ENCODE peak calls at places on chromosomes 2 and 18, in seven cellular contexts. One of them, this sample, is unnamed.
A peak's percentile ranks its signal among the peaks of the same experiment; 100 is the strongest.

GRCh38 chr18:49742563-49743295 is 70.6 kb downstream of the ACAA2 start:
- DNase-seq in mucosa of descending colon: no peak
- DNase-seq in stimulated activated CD8-positive, alpha-beta memory T cell treated with anti-CD3 and anti-CD28 coated beads, Interleukin-4, amount 100 ng/mL, for 1 hour: no peak
- DNase-seq in LHCN-M2: no peak
- DNase-seq in activated T-cell treated with anti-CD3 and anti-CD28 coated beads for 1 hour: no peak
- DNase-seq in midbrain: no peak
- DNase-seq in activated gamma-delta T cell treated with Interleukin-2 at 50 U/mL for 16 hours: no peak
- DNase-seq in this sample: no peak

GRCh38 chr2:109379507-109379906 is 234.3 kb downstream of the SEPTIN10 start:
- DNase-seq in activated gamma-delta T cell treated with Interleukin-2 at 50 U/mL for 16 hours: peak; percentile 0
- DNase-seq in midbrain: no peak
- DNase-seq in mucosa of descending colon: no peak
- DNase-seq in activated T-cell treated with anti-CD3 and anti-CD28 coated beads for 1 hour: no peak
- DNase-seq in stimulated activated CD8-positive, alpha-beta memory T cell treated with anti-CD3 and anti-CD28 coated beads, Interleukin-4, amount 100 ng/mL, for 1 hour: no peak
- DNase-seq in LHCN-M2: no peak
- DNase-seq in this sample: no peak

GRCh38 chr2:145067631-145068030 is 547.7 kb upstream of the ZEB2 start:
- DNase-seq in activated T-cell treated with anti-CD3 and anti-CD28 coated beads for 1 hour: no peak
- DNase-seq in mucosa of descending colon: no peak
- DNase-seq in activated gamma-delta T cell treated with Interleukin-2 at 50 U/mL for 16 hours: no peak
- DNase-seq in stimulated activated CD8-positive, alpha-beta memory T cell treated with anti-CD3 and anti-CD28 coated beads, Interleukin-4, amount 100 ng/mL, for 1 hour: no peak
- DNase-seq in midbrain: no peak
- DNase-seq in LHCN-M2: no peak
- DNase-seq in this sample: no peak

GRCh38 chr2:67825476-67825875 is 237.3 kb downstream of the C1D start:
- DNase-seq in mucosa of descending colon: no peak
- DNase-seq in LHCN-M2: peak; percentile 47
- DNase-seq in activated T-cell treated with anti-CD3 and anti-CD28 coated beads for 1 hour: no peak
- DNase-seq in stimulated activated CD8-positive, alpha-beta memory T cell treated with anti-CD3 and anti-CD28 coated beads, Interleukin-4, amount 100 ng/mL, for 1 hour: no peak
- DNase-seq in activated gamma-delta T cell treated with Interleukin-2 at 50 U/mL for 16 hours: no peak
- DNase-seq in midbrain: no peak
- DNase-seq in this sample: no peak

GRCh38 chr2:239260546-239261327 is 140.1 kb downstream of the HDAC4 start:
- DNase-seq in LHCN-M2: no peak
- DNase-seq in activated T-cell treated with anti-CD3 and anti-CD28 coated beads for 1 hour: no peak
- DNase-seq in mucosa of descending colon: no peak
- DNase-seq in midbrain: no peak
- DNase-seq in activated gamma-delta T cell treated with Interleukin-2 at 50 U/mL for 16 hours: no peak
- DNase-seq in stimulated activated CD8-positive, alpha-beta memory T cell treated with anti-CD3 and anti-CD28 coated beads, Interleukin-4, amount 100 ng/mL, for 1 hour: no peak
- DNase-seq in this sample: no peak

GRCh38 chr2:238853724-238854123 is 5.8 kb downstream of the TWIST2 start:
- DNase-seq in activated T-cell treated with anti-CD3 and anti-CD28 coated beads for 1 hour: no peak
- DNase-seq in LHCN-M2: no peak
- DNase-seq in activated gamma-delta T cell treated with Interleukin-2 at 50 U/mL for 16 hours: no peak
- DNase-seq in midbrain: no peak
- DNase-seq in mucosa of descending colon: no peak
- DNase-seq in stimulated activated CD8-positive, alpha-beta memory T cell treated with anti-CD3 and anti-CD28 coated beads, Interleukin-4, amount 100 ng/mL, for 1 hour: no peak
- DNase-seq in this sample: no peak

GRCh38 chr2:237652181-237652580 is 24.8 kb downstream of the LRRFIP1 start:
- DNase-seq in activated gamma-delta T cell treated with Interleukin-2 at 50 U/mL for 16 hours: no peak
- DNase-seq in LHCN-M2: no peak
- DNase-seq in activated T-cell treated with anti-CD3 and anti-CD28 coated beads for 1 hour: no peak
- DNase-seq in midbrain: no peak
- DNase-seq in mucosa of descending colon: no peak
- DNase-seq in stimulated activated CD8-positive, alpha-beta memory T cell treated with anti-CD3 and anti-CD28 coated beads, Interleukin-4, amount 100 ng/mL, for 1 hour: no peak
- DNase-seq in this sample: no peak

GRCh38 chr2:120863661-120864320 is 128.1 kb downstream of the GLI2 start:
- DNase-seq in activated gamma-delta T cell treated with Interleukin-2 at 50 U/mL for 16 hours: no peak
- DNase-seq in midbrain: no peak
- DNase-seq in stimulated activated CD8-positive, alpha-beta memory T cell treated with anti-CD3 and anti-CD28 coated beads, Interleukin-4, amount 100 ng/mL, for 1 hour: no peak
- DNase-seq in mucosa of descending colon: no peak
- DNase-seq in activated T-cell treated with anti-CD3 and anti-CD28 coated beads for 1 hour: no peak
- DNase-seq in LHCN-M2: peak; percentile 53
- DNase-seq in this sample: no peak

GRCh38 chr2:10271946-10272345 is 30.8 kb upstream of the HPCAL1 start:
- DNase-seq in mucosa of descending colon: no peak
- DNase-seq in stimulated activated CD8-positive, alpha-beta memory T cell treated with anti-CD3 and anti-CD28 coated beads, Interleukin-4, amount 100 ng/mL, for 1 hour: no peak
- DNase-seq in LHCN-M2: no peak
- DNase-seq in activated T-cell treated with anti-CD3 and anti-CD28 coated beads for 1 hour: no peak
- DNase-seq in activated gamma-delta T cell treated with Interleukin-2 at 50 U/mL for 16 hours: no peak
- DNase-seq in midbrain: no peak
- DNase-seq in this sample: no peak

GRCh38 chr2:144801766-144802165 is 281.8 kb upstream of the ZEB2 start:
- DNase-seq in mucosa of descending colon: no peak
- DNase-seq in activated T-cell treated with anti-CD3 and anti-CD28 coated beads for 1 hour: no peak
- DNase-seq in midbrain: no peak
- DNase-seq in LHCN-M2: peak; percentile 68
- DNase-seq in stimulated activated CD8-positive, alpha-beta memory T cell treated with anti-CD3 and anti-CD28 coated beads, Interleukin-4, amount 100 ng/mL, for 1 hour: no peak
- DNase-seq in activated gamma-delta T cell treated with Interleukin-2 at 50 U/mL for 16 hours: no peak
- DNase-seq in this sample: no peak

GRCh38 chr2:177241771-177242135 is 22.8 kb downstream of the NFE2L2 start:
- DNase-seq in mucosa of descending colon: no peak
- DNase-seq in activated gamma-delta T cell treated with Interleukin-2 at 50 U/mL for 16 hours: no peak
- DNase-seq in activated T-cell treated with anti-CD3 and anti-CD28 coated beads for 1 hour: no peak
- DNase-seq in stimulated activated CD8-positive, alpha-beta memory T cell treated with anti-CD3 and anti-CD28 coated beads, Interleukin-4, amount 100 ng/mL, for 1 hour: no peak
- DNase-seq in midbrain: no peak
- DNase-seq in LHCN-M2: no peak
- DNase-seq in this sample: no peak

GRCh38 chr18:57754577-57755330 is 48.4 kb downstream of the ATP8B1 start:
- DNase-seq in midbrain: no peak
- DNase-seq in activated T-cell treated with anti-CD3 and anti-CD28 coated beads for 1 hour: no peak
- DNase-seq in LHCN-M2: peak; percentile 66
- DNase-seq in stimulated activated CD8-positive, alpha-beta memory T cell treated with anti-CD3 and anti-CD28 coated beads, Interleukin-4, amount 100 ng/mL, for 1 hour: no peak
- DNase-seq in activated gamma-delta T cell treated with Interleukin-2 at 50 U/mL for 16 hours: no peak
- DNase-seq in mucosa of descending colon: no peak
- DNase-seq in this sample: no peak

GRCh38 chr2:172065086-172065485 is 20.2 kb upstream of the DLX1 start:
- DNase-seq in mucosa of descending colon: no peak
- DNase-seq in activated T-cell treated with anti-CD3 and anti-CD28 coated beads for 1 hour: no peak
- DNase-seq in activated gamma-delta T cell treated with Interleukin-2 at 50 U/mL for 16 hours: no peak
- DNase-seq in stimulated activated CD8-positive, alpha-beta memory T cell treated with anti-CD3 and anti-CD28 coated beads, Interleukin-4, amount 100 ng/mL, for 1 hour: no peak
- DNase-seq in LHCN-M2: no peak
- DNase-seq in midbrain: no peak
- DNase-seq in this sample: no peak

GRCh38 chr2:98825043-98825350 is 94.1 kb upstream of the MGAT4A start:
- DNase-seq in mucosa of descending colon: no peak
- DNase-seq in activated gamma-delta T cell treated with Interleukin-2 at 50 U/mL for 16 hours: no peak
- DNase-seq in stimulated activated CD8-positive, alpha-beta memory T cell treated with anti-CD3 and anti-CD28 coated beads, Interleukin-4, amount 100 ng/mL, for 1 hour: no peak
- DNase-seq in midbrain: no peak
- DNase-seq in LHCN-M2: no peak
- DNase-seq in activated T-cell treated with anti-CD3 and anti-CD28 coated beads for 1 hour: no peak
- DNase-seq in this sample: no peak

GRCh38 chr18:45521777-45522176 is 93.5 kb upstream of the SLC14A2 start:
- DNase-seq in activated T-cell treated with anti-CD3 and anti-CD28 coated beads for 1 hour: no peak
- DNase-seq in stimulated activated CD8-positive, alpha-beta memory T cell treated with anti-CD3 and anti-CD28 coated beads, Interleukin-4, amount 100 ng/mL, for 1 hour: no peak
- DNase-seq in activated gamma-delta T cell treated with Interleukin-2 at 50 U/mL for 16 hours: no peak
- DNase-seq in mucosa of descending colon: no peak
- DNase-seq in midbrain: no peak
- DNase-seq in LHCN-M2: peak; percentile 6
- DNase-seq in this sample: no peak

GRCh38 chr2:190809876-190810525 is 70.6 kb upstream of the GLS start:
- DNase-seq in activated T-cell treated with anti-CD3 and anti-CD28 coated beads for 1 hour: no peak
- DNase-seq in mucosa of descending colon: no peak
- DNase-seq in LHCN-M2: no peak
- DNase-seq in activated gamma-delta T cell treated with Interleukin-2 at 50 U/mL for 16 hours: no peak
- DNase-seq in stimulated activated CD8-positive, alpha-beta memory T cell treated with anti-CD3 and anti-CD28 coated beads, Interleukin-4, amount 100 ng/mL, for 1 hour: no peak
- DNase-seq in midbrain: no peak
- DNase-seq in this sample: no peak

This sample was measured in progenitor cell of endocrine pancreas.